ENCODE peak calls at places on chromosomes 13 and 19, in six cellular contexts. One of them, this sample, is unnamed.

GRCh38 chr13:110431851-110432294 is 124.8 kb downstream of the COL4A2 start:
- ATAC-seq in HepG2: no peak
- ATAC-seq in A549: no peak
- ATAC-seq in upper lobe of left lung: no peak
- ATAC-seq in K562: no peak
- ATAC-seq in GM12878: no peak
- ATAC-seq in this sample: no peak

GRCh38 chr19:46495789-46496099 is at the start of gene PNMA8B:
- ATAC-seq in HepG2: no peak
- ATAC-seq in A549: no peak
- ATAC-seq in upper lobe of left lung: peak; percentile 57
- ATAC-seq in K562: peak; percentile 76
- ATAC-seq in GM12878: no peak
- ATAC-seq in this sample: no peak

GRCh38 chr19:17469092-17469370 is 1.3 kb upstream of the SLC27A1 start:
- ATAC-seq in HepG2: no peak
- ATAC-seq in A549: peak; percentile 0
- ATAC-seq in upper lobe of left lung: no peak
- ATAC-seq in K562: peak; percentile 0
- ATAC-seq in GM12878: peak; percentile 0
- ATAC-seq in this sample: no peak

GRCh38 chr19:35628264-35628564 is 622 bp upstream of the RBM42 start:
- ATAC-seq in HepG2: no peak
- ATAC-seq in A549: no peak
- ATAC-seq in upper lobe of left lung: no peak
- ATAC-seq in K562: no peak
- ATAC-seq in GM12878: peak; percentile 52
- ATAC-seq in this sample: no peak

GRCh38 chr13:59890064-59890463 is 273.7 kb downstream of the DIAPH3 start:
- ATAC-seq in HepG2: no peak
- ATAC-seq in A549: no peak
- ATAC-seq in upper lobe of left lung: no peak
- ATAC-seq in K562: no peak
- ATAC-seq in GM12878: no peak
- ATAC-seq in this sample: no peak

GRCh38 chr19:17686592-17687042 is 1.5 kb downstream of the UNC13A start:
- ATAC-seq in HepG2: no peak
- ATAC-seq in A549: peak; percentile 59
- ATAC-seq in upper lobe of left lung: peak; percentile 5
- ATAC-seq in K562: peak; percentile 56
- ATAC-seq in GM12878: no peak
- ATAC-seq in this sample: no peak

GRCh38 chr13:40096357-40096911 is 441.0 kb downstream of the COG6 start:
- ATAC-seq in HepG2: no peak
- ATAC-seq in A549: no peak
- ATAC-seq in upper lobe of left lung: no peak
- ATAC-seq in K562: no peak
- ATAC-seq in GM12878: no peak
- ATAC-seq in this sample: no peak

GRCh38 chr19:306151-306900 is 15.1 kb upstream of the PLPP2 start:
- ATAC-seq in HepG2: peak; percentile 14
- ATAC-seq in A549: no peak
- ATAC-seq in upper lobe of left lung: peak; percentile 34
- ATAC-seq in K562: no peak
- ATAC-seq in GM12878: no peak
- ATAC-seq in this sample: no peak

GRCh38 chr13:33639640-33640080 is 178.3 kb upstream of the RFC3 start:
- ATAC-seq in HepG2: no peak
- ATAC-seq in A549: no peak
- ATAC-seq in upper lobe of left lung: no peak
- ATAC-seq in K562: no peak
- ATAC-seq in GM12878: peak; percentile 87
- ATAC-seq in this sample: no peak

GRCh38 chr19:36093146-36093662 is 17.7 kb upstream of the OVOL3 start:
- ATAC-seq in HepG2: no peak
- ATAC-seq in A549: no peak
- ATAC-seq in upper lobe of left lung: no peak
- ATAC-seq in K562: no peak
- ATAC-seq in GM12878: peak; percentile 77
- ATAC-seq in this sample: no peak

GRCh38 chr13:114053026-114053425 is 79.2 kb upstream of the C13orf46 start:
- ATAC-seq in HepG2: no peak
- ATAC-seq in A549: no peak
- ATAC-seq in upper lobe of left lung: peak; percentile 66
- ATAC-seq in K562: no peak
- ATAC-seq in GM12878: no peak
- ATAC-seq in this sample: no peak

GRCh38 chr19:8064866-8065486 is 12.4 kb downstream of the CCL25 start:
- ATAC-seq in HepG2: no peak
- ATAC-seq in A549: no peak
- ATAC-seq in upper lobe of left lung: no peak
- ATAC-seq in K562: no peak
- ATAC-seq in GM12878: no peak
- ATAC-seq in this sample: no peak

GRCh38 chr13:49113526-49114286 is 106.4 kb upstream of the MLNR start:
- ATAC-seq in HepG2: no peak
- ATAC-seq in A549: no peak
- ATAC-seq in upper lobe of left lung: no peak
- ATAC-seq in K562: no peak
- ATAC-seq in GM12878: peak; percentile 50
- ATAC-seq in this sample: no peak

GRCh38 chr13:113166266-113166665 is 7.8 kb downstream of the PROZ start:
- ATAC-seq in HepG2: no peak
- ATAC-seq in A549: no peak
- ATAC-seq in upper lobe of left lung: no peak
- ATAC-seq in K562: no peak
- ATAC-seq in GM12878: no peak
- ATAC-seq in this sample: no peak

GRCh38 chr13:99293178-99293577 is 14.0 kb downstream of the GPR183 start:
- ATAC-seq in HepG2: no peak
- ATAC-seq in A549: no peak
- ATAC-seq in upper lobe of left lung: peak; percentile 54
- ATAC-seq in K562: no peak
- ATAC-seq in GM12878: peak; percentile 2
- ATAC-seq in this sample: no peak

GRCh38 chr19:16657384-16657783 is 2.6 kb downstream of the SMIM7 start:
- ATAC-seq in HepG2: no peak
- ATAC-seq in A549: no peak
- ATAC-seq in upper lobe of left lung: no peak
- ATAC-seq in K562: no peak
- ATAC-seq in GM12878: no peak
- ATAC-seq in this sample: no peak

GRCh38 chr19:49560358-49560900 is 19.9 kb downstream of the NOSIP start:
- ATAC-seq in HepG2: no peak
- ATAC-seq in A549: no peak
- ATAC-seq in upper lobe of left lung: peak; percentile 21
- ATAC-seq in K562: peak; percentile 52
- ATAC-seq in GM12878: no peak
- ATAC-seq in this sample: no peak

GRCh38 chr19:1172353-1173159 is 1.5 kb downstream of the SBNO2 start:
- ATAC-seq in HepG2: peak; percentile 46
- ATAC-seq in A549: peak; percentile 20
- ATAC-seq in upper lobe of left lung: no peak
- ATAC-seq in K562: no peak
- ATAC-seq in GM12878: no peak
- ATAC-seq in this sample: peak; percentile 53

GRCh38 chr13:101523732-101524131 is 71.3 kb downstream of the ITGBL1 start:
- ATAC-seq in HepG2: no peak
- ATAC-seq in A549: no peak
- ATAC-seq in upper lobe of left lung: peak; percentile 56
- ATAC-seq in K562: no peak
- ATAC-seq in GM12878: peak; percentile 62
- ATAC-seq in this sample: peak; percentile 79

GRCh38 chr19:40110570-40110969 is 19.8 kb upstream of the ZNF780A start:
- ATAC-seq in HepG2: no peak
- ATAC-seq in A549: no peak
- ATAC-seq in upper lobe of left lung: no peak
- ATAC-seq in K562: no peak
- ATAC-seq in GM12878: no peak
- ATAC-seq in this sample: no peak

GRCh38 chr13:23570931-23571330 is 719 bp downstream of the TNFRSF19 start:
- ATAC-seq in HepG2: peak; percentile 64
- ATAC-seq in A549: no peak
- ATAC-seq in upper lobe of left lung: no peak
- ATAC-seq in K562: no peak
- ATAC-seq in GM12878: peak; percentile 65
- ATAC-seq in this sample: no peak

GRCh38 chr13:31192306-31192705 is 7.5 kb upstream of the B3GLCT start:
- ATAC-seq in HepG2: peak; percentile 16
- ATAC-seq in A549: no peak
- ATAC-seq in upper lobe of left lung: no peak
- ATAC-seq in K562: no peak
- ATAC-seq in GM12878: no peak
- ATAC-seq in this sample: no peak

GRCh38 chr13:75724742-75725504 is 88.8 kb downstream of the LMO7 start:
- ATAC-seq in HepG2: no peak
- ATAC-seq in A549: no peak
- ATAC-seq in upper lobe of left lung: peak; percentile 38
- ATAC-seq in K562: no peak
- ATAC-seq in GM12878: no peak
- ATAC-seq in this sample: no peak

DNA sequence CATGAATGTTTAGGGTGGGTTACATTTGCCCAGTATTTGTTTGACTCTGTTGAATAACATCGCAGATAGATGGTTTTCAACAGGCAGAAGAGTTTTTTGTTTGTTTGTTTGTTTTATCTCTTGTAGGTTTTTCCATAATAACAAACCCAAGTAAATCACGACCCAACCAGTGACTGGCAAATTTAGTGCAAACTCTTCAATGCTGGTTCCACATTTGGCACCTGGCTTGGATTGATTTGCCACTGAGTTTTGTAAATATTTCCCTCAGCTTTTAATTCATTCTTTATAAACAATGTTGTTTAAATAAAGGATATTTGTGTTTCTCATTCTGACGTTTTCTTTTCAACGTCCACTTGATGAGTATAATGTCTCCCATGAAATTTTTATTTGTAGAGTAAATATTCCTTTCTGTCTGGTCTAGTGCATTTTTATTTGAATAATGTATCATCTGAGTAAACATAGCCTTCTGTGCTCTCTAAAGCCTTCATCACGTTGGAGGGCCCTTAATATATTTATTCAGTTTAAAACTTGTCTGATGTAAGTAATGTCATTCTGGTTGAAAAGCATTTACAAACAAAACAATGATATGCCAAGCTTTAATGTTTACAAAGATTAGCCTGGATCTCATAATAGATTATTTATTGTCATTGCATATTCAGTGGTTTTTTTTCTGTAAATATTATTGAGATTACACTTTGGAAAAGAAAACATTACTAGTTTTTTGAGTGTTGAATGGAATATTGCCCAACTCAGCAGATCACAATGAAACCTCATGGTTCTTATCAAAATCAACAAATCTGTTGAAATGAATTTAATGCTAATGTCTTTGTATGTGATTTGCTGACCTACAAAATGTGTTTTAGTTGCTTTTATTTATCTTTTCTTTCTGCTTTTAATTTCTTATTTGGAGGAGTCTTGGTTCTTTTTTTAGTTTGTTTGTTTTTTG is 90.4 kb upstream of the PEG3 start:
- ATAC-seq in HepG2: peak; percentile 34
- ATAC-seq in A549: no peak
- ATAC-seq in upper lobe of left lung: no peak
- ATAC-seq in K562: no peak
- ATAC-seq in GM12878: no peak
- ATAC-seq in this sample: no peak
- H3K9me3 ChIP-seq in HepG2: no peaks in the 10 kb centered on the region
- H3K9me3 ChIP-seq in A549: peaks cover 59% of the 10 kb centered on the region
- H3K9me3 ChIP-seq in upper lobe of left lung: peaks cover 14% of the 10 kb centered on the region
- H3K9me3 ChIP-seq in K562: no peaks in the 10 kb centered on the region
- H3K9me3 ChIP-seq in GM12878: no peaks in the 10 kb centered on the region
- H3K9me3 ChIP-seq in this sample: no peaks in the 10 kb centered on the region

GRCh38 chr13:96816261-96816660 is 178.0 kb downstream of the OXGR1 start:
- ATAC-seq in HepG2: no peak
- ATAC-seq in A549: no peak
- ATAC-seq in upper lobe of left lung: peak; percentile 58
- ATAC-seq in K562: no peak
- ATAC-seq in GM12878: no peak
- ATAC-seq in this sample: peak; percentile 88
- TF ChIP-seq EP300 in HepG2: no peak
- TF ChIP-seq EP300 in A549: no peak
- TF ChIP-seq EP300 in upper lobe of left lung: no peak
- TF ChIP-seq EP300 in K562: no peak
- TF ChIP-seq EP300 in GM12878: no peak
- TF ChIP-seq EP300 in this sample: no peak

DNA sequence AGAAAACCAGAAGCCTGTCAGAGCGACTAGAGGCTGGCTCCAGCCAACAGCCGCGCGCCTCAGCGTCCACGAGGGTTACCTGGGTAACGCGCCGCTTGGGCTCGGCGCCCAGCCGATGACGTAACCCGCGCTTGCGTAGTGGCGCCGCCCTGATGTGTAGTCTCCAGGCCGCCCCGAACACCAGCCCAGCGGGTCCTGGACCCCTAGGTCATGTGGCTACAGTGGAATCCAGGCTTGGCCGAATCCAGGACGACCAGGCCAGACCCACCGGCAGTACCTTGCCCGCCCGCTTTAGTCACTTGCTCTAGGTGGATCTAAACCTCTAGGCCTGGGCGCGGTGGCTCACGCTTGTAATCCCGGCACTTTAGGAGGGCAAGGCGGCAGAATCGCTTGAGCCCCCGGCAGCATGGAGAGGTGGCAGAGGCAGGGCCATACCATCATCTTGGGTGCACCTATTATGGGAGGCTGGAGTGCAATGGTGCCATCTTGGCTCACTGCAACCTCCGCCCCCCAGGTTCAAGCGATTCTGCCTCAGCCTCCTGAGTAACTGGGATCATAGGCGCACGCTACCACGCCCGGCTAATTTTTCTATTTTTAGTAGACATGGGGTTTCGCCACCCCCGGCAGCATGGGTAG is 7.2 kb upstream of the ZNF606 start:
- ATAC-seq in HepG2: no peak
- ATAC-seq in A549: peak; percentile 54
- ATAC-seq in upper lobe of left lung: peak; percentile 42
- ATAC-seq in K562: peak; percentile 91
- ATAC-seq in GM12878: no peak
- ATAC-seq in this sample: peak; percentile 96
- H3K4me3 ChIP-seq in HepG2: no peak overlapping the region
- H3K4me3 ChIP-seq in A549: peak overlapping the region; percentile 20
- H3K4me3 ChIP-seq in upper lobe of left lung: no peak overlapping the region
- H3K4me3 ChIP-seq in K562: peak overlapping the region; percentile 44
- H3K4me3 ChIP-seq in GM12878: peak overlapping the region; percentile 27
- H3K4me3 ChIP-seq in this sample: peak overlapping the region; percentile 59

GRCh38 chr13:19057588-19058340 is 123.9 kb downstream of the TUBA3C start:
- ATAC-seq in HepG2: no peak
- ATAC-seq in A549: no peak
- ATAC-seq in upper lobe of left lung: no peak
- ATAC-seq in K562: no peak
- ATAC-seq in GM12878: no peak
- ATAC-seq in this sample: no peak

GRCh38 chr13:19056984-19057490 is 124.6 kb downstream of the TUBA3C start:
- ATAC-seq in HepG2: no peak
- ATAC-seq in A549: no peak
- ATAC-seq in upper lobe of left lung: no peak
- ATAC-seq in K562: no peak
- ATAC-seq in GM12878: no peak
- ATAC-seq in this sample: no peak

GRCh38 chr13:19053561-19053960 is 128.1 kb downstream of the TUBA3C start:
- ATAC-seq in HepG2: no peak
- ATAC-seq in A549: no peak
- ATAC-seq in upper lobe of left lung: no peak
- ATAC-seq in K562: no peak
- ATAC-seq in GM12878: no peak
- ATAC-seq in this sample: no peak

GRCh38 chr13:19056355-19056880 is 125.2 kb downstream of the TUBA3C start:
- ATAC-seq in HepG2: no peak
- ATAC-seq in A549: no peak
- ATAC-seq in upper lobe of left lung: no peak
- ATAC-seq in K562: no peak
- ATAC-seq in GM12878: no peak
- ATAC-seq in this sample: no peak

GRCh38 chr13:19055611-19056010 is 126.0 kb downstream of the TUBA3C start:
- ATAC-seq in HepG2: no peak
- ATAC-seq in A549: no peak
- ATAC-seq in upper lobe of left lung: no peak
- ATAC-seq in K562: no peak
- ATAC-seq in GM12878: no peak
- ATAC-seq in this sample: no peak
- H3K9me3 ChIP-seq in HepG2: no peaks in the 10 kb centered on the region
- H3K9me3 ChIP-seq in A549: no peaks in the 10 kb centered on the region
- H3K9me3 ChIP-seq in upper lobe of left lung: no peaks in the 10 kb centered on the region
- H3K9me3 ChIP-seq in K562: no peaks in the 10 kb centered on the region
- H3K9me3 ChIP-seq in GM12878: no peaks in the 10 kb centered on the region
- H3K9me3 ChIP-seq in this sample: no peaks in the 10 kb centered on the region

This sample was measured in gastroesophageal sphincter.